ENCODE peak calls at places on chromosomes 3 and 15, in ten cellular contexts. U, P, D, S, R, A, W, G, C and O are unnamed samples.

GRCh38 chr3:134341391-134341790 is 32.9 kb downstream of the AMOTL2 start:
- DNase-seq in U (no peak), P (no peak), D (no peak), S (no peak), R (no peak), A (no peak), W (no peak), G (no peak), C (no peak), O (no peak)

GRCh38 chr3:170689218-170689874 is 103.5 kb upstream of the SLC7A14 start:
- DNase-seq in U (peak), P (no peak), D (peak), S (peak), R (no peak), A (no peak), W (no peak), G (no peak), C (peak), O (no peak)

GRCh38 chr3:152352559-152352958 is 83.8 kb downstream of the MBNL1 start:
- DNase-seq in U (no peak), P (no peak), D (no peak), S (peak), R (no peak), A (no peak), W (no peak), G (no peak), C (peak), O (no peak)

GRCh38 chr3:144496116-144496835 is 524.7 kb downstream of the DIPK2A start:
- DNase-seq in U (no peak), P (no peak), D (no peak), S (no peak), R (no peak), A (no peak), W (no peak), G (no peak), C (no peak), O (no peak)

GRCh38 chr15:90819390-90819789 is 49.0 kb upstream of the FURIN start:
- DNase-seq in U (no peak), P (no peak), D (no peak), S (no peak), R (no peak), A (no peak), W (no peak), G (no peak), C (no peak), O (no peak)

GRCh38 chr15:70323111-70323851 is 225.6 kb upstream of the TLE3 start:
- DNase-seq in U (no peak), P (peak), D (peak), S (peak), R (no peak), A (no peak), W (no peak), G (no peak), C (peak), O (no peak)

GRCh38 chr3:134244921-134245320 is 5.7 kb downstream of the RYK start:
- DNase-seq in U (no peak), P (no peak), D (no peak), S (no peak), R (no peak), A (no peak), W (no peak), G (no peak), C (no peak), O (no peak)

GRCh38 chr15:50764331-50765201 is 940 bp downstream of the SPPL2A start:
- DNase-seq in U (no peak), P (no peak), D (no peak), S (peak), R (no peak), A (no peak), W (peak), G (peak), C (peak), O (peak)

GRCh38 chr15:38876211-38876610 is 311.6 kb upstream of the RASGRP1 start:
- DNase-seq in U (no peak), P (no peak), D (no peak), S (no peak), R (no peak), A (no peak), W (no peak), G (no peak), C (peak), O (no peak)

GRCh38 chr3:17047162-17047561 is 162.4 kb downstream of the PLCL2 start:
- DNase-seq in U (no peak), P (no peak), D (no peak), S (no peak), R (no peak), A (no peak), W (no peak), G (no peak), C (no peak), O (no peak)